ENCODE peak calls at places on chromosomes 11 and 22, in ten cellular contexts. U, C, I, X, M, A, E, G, Q and S are unnamed samples.

GRCh38 chr11:64000026-64000739 is 13.9 kb downstream of the OTUB1 start:
- DNase-seq in M (peak), Q (peak), I (peak), U (peak), C (no peak), E (peak), G (peak), A (peak), X (peak), S (peak)

GRCh38 chr11:81030186-81030585 is 1589.4 kb upstream of the TENM4 start:
- DNase-seq in I (no peak), G (no peak), Q (no peak), C (no peak), U (no peak), X (no peak), M (no peak), A (no peak), E (no peak), S (no peak)

GRCh38 chr11:69385466-69385820 is 91.5 kb downstream of the MYEOV start:
- DNase-seq in C (no peak), X (no peak), I (no peak), M (no peak), Q (no peak), E (no peak), G (no peak), A (no peak), U (no peak), S (no peak)

GRCh38 chr11:2714871-2715270 is 15.1 kb upstream of the KCNQ1OT1 start:
- DNase-seq in C (no peak), M (no peak), Q (no peak), A (no peak), U (no peak), I (no peak), E (no peak), G (no peak), X (no peak), S (no peak)

GRCh38 chr11:110929129-110929528 is 216.9 kb upstream of the ARHGAP20 start:
- DNase-seq in E (no peak), G (no peak), M (no peak), X (no peak), I (no peak), C (no peak), Q (no peak), A (no peak), U (no peak), S (no peak)

GRCh38 chr22:28112548-28113043 is 193.5 kb upstream of the PITPNB start:
- DNase-seq in Q (peak), X (peak), C (no peak), G (peak), U (no peak), I (peak), E (peak), M (no peak), A (no peak), S (peak)

GRCh38 chr11:127037001-127037400 is 36.4 kb upstream of the KIRREL3 start:
- DNase-seq in X (no peak), A (no peak), U (no peak), C (no peak), Q (no peak), E (no peak), G (no peak), I (no peak), M (no peak), S (no peak)

GRCh38 chr11:62487698-62488551 is 58.7 kb downstream of the AHNAK start:
- DNase-seq in U (no peak), I (no peak), C (no peak), Q (no peak), A (no peak), E (no peak), X (no peak), G (no peak), M (no peak), S (no peak)

GRCh38 chr11:28337701-28338100 is 229.5 kb downstream of the METTL15 start:
- DNase-seq in A (no peak), C (no peak), I (no peak), U (no peak), Q (no peak), G (no peak), E (peak), M (no peak), X (no peak), S (no peak)

GRCh38 chr11:77084581-77085191 is 17.9 kb downstream of the CAPN5 start:
- DNase-seq in C (no peak), I (no peak), M (no peak), U (peak), Q (peak), G (no peak), E (no peak), X (no peak), A (no peak), S (no peak)

GRCh38 chr22:40213478-40213877 is 35.8 kb downstream of the TNRC6B start:
- DNase-seq in G (peak), A (no peak), E (no peak), X (peak), C (no peak), I (no peak), Q (no peak), U (no peak), M (no peak), S (no peak)

GRCh38 chr11:13667245-13667644 is 1.2 kb upstream of the FAR1 start:
- DNase-seq in A (no peak), I (peak), X (peak), G (no peak), C (no peak), M (no peak), E (peak), U (no peak), Q (no peak), S (no peak)

GRCh38 chr11:73931039-73931645 is 19.7 kb upstream of the DNAJB13 start:
- DNase-seq in C (peak), M (no peak), G (peak), E (peak), I (peak), Q (peak), X (peak), U (no peak), A (peak), S (peak)

GRCh38 chr11:130313383-130314183 is 1.1 kb downstream of the ZBTB44 start:
- DNase-seq in X (peak), M (no peak), C (peak), A (no peak), E (peak), G (no peak), U (no peak), I (no peak), Q (no peak), S (no peak)

GRCh38 chr22:27952091-27952490 is 33.0 kb upstream of the PITPNB start:
- DNase-seq in M (no peak), X (no peak), G (no peak), U (no peak), E (peak), C (no peak), A (no peak), Q (no peak), I (no peak), S (no peak)

GRCh38 chr11:69398529-69399492 is 82.7 kb upstream of the LINC01488 start:
- DNase-seq in X (no peak), C (no peak), I (peak), E (peak), A (no peak), Q (peak), G (no peak), U (no peak), M (no peak), S (no peak)

GRCh38 chr11:126485021-126485781 is 129.7 kb downstream of the ST3GAL4 start:
- DNase-seq in G (no peak), M (no peak), U (no peak), I (no peak), Q (no peak), A (no peak), C (no peak), X (peak), E (peak), S (no peak)

GRCh38 chr11:43738600-43739409 is 58.3 kb downstream of the HSD17B12 start:
- DNase-seq in A (no peak), G (no peak), Q (peak), X (no peak), M (no peak), I (peak), E (peak), U (no peak), C (peak), S (peak)

GRCh38 chr11:96464695-96465307 is 75.0 kb downstream of the JRKL start:
- DNase-seq in Q (no peak), E (peak), I (peak), A (no peak), X (peak), G (peak), C (peak), M (no peak), U (no peak), S (peak)

GRCh38 chr11:118921929-118922744 is 3.6 kb downstream of the BCL9L start:
- DNase-seq in M (no peak), A (no peak), I (peak), E (peak), Q (peak), C (peak), U (no peak), G (peak), X (no peak), S (no peak)

GRCh38 chr11:129814244-129814992 is 1.2 kb upstream of the TMEM45B start:
- DNase-seq in M (peak), I (peak), C (no peak), G (peak), U (peak), X (peak), E (no peak), Q (no peak), A (no peak), S (no peak)

GRCh38 chr11:103109818-103110388 is 677 bp downstream of the DYNC2H1 start:
- DNase-seq in M (no peak), X (no peak), A (no peak), E (no peak), C (no peak), U (no peak), Q (peak), G (no peak), I (peak), S (no peak)

GRCh38 chr11:40168461-40168860 is 1291.0 kb downstream of the LRRC4C start:
- DNase-seq in C (no peak), I (peak), A (no peak), G (no peak), Q (no peak), E (no peak), U (no peak), X (no peak), M (no peak), S (no peak)

GRCh38 chr11:7347611-7348431 is 96.1 kb downstream of the SYT9 start:
- DNase-seq in Q (no peak), C (no peak), A (no peak), I (no peak), U (no peak), G (no peak), E (no peak), M (no peak), X (no peak), S (no peak)

GRCh38 chr11:6531267-6531752 is 34.2 kb downstream of the DNHD1 start:
- DNase-seq in G (peak), E (peak), M (no peak), Q (no peak), X (peak), U (no peak), A (no peak), I (peak), C (no peak), S (no peak)

GRCh38 chr11:126163074-126163700 is 48.3 kb downstream of the RPUSD4 start:
- DNase-seq in I (peak), G (no peak), X (no peak), C (no peak), Q (no peak), M (no peak), A (no peak), U (no peak), E (peak), S (no peak)

GRCh38 chr11:30774451-30774850 is 188.3 kb upstream of the MPPED2 start:
- DNase-seq in Q (no peak), M (no peak), E (no peak), U (no peak), G (no peak), I (peak), C (no peak), X (no peak), A (no peak), S (no peak)

GRCh38 chr11:57648791-57649735 is 649 bp downstream of the YPEL4 start:
- DNase-seq in A (peak), Q (no peak), X (peak), G (peak), M (no peak), C (no peak), U (no peak), I (peak), E (no peak), S (peak)

GRCh38 chr11:65879622-65880021 is at the start of gene CTSW:
- DNase-seq in A (no peak), U (peak), X (no peak), Q (no peak), C (no peak), I (no peak), E (no peak), M (peak), G (no peak), S (no peak)

GRCh38 chr22:31857247-31857646 is 87.1 kb upstream of the YWHAH start:
- DNase-seq in C (no peak), E (no peak), U (no peak), G (no peak), A (no peak), Q (peak), M (no peak), X (no peak), I (peak), S (no peak)

GRCh38 chr22:23184100-23184763 is 3.9 kb downstream of the BCR start:
- DNase-seq in C (no peak), E (no peak), Q (no peak), X (no peak), A (no peak), U (no peak), M (no peak), I (no peak), G (no peak), S (no peak)
- H3K27ac ChIP-seq in C (no peak), E (no peak), Q (no peak), X (no peak), A (no peak), U (peak), M (peak), I (no peak), G (no peak), S (peak)

DNA sequence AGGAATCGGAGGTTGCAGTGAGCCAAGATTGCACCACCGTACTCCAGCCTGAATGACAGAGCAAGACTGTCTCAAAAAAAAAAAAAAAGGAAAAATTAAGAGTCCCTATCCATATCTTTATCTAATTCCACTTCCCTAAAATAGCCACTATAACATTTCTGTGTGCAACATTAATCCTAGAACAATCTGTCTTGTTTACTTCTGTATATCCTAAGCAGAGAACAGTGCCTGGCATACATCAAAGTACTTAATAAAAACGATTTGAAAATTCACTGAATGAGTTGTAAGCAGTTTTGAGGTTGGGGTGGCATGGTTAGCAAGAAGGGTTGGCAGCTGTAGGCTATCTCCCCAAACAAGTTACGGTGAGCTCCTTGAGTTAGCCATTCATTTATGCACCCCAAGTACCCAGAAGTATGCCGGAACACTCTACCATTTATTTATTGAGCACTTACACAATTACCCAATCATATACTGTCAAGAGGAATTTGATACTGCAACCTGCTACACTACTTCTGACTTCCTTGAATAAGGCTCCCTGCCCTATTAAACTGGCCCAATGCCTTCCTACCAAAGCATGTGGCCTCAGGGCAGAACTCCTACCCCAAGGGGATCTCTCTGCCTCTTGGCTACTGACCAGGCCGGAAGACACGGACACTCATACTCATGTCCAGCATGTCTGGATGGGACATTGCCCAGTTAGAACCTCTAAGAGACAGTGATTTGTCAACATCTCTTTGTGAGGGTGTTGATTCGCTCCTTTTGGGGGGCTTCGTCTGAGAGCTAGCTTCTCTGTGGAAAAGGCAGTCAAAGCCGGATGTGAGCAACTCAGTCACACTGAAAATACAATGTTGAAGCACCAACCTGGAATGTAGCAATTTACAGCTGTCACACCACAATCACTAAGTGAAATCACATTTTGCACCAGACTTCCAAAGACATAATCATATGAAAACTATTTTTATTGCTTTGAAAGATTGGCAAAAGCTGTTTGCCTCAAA is 16.3 kb upstream of the TMEM41B start:
- DNase-seq in I (no peak), X (no peak), A (no peak), U (no peak), G (no peak), C (peak), Q (no peak), E (peak), M (no peak), S (no peak)
- H3K27ac ChIP-seq in I (no peak), X (no peak), A (no peak), U (no peak), G (peak), C (peak), Q (no peak), E (no peak), M (no peak), S (no peak)

GRCh38 chr22:25598609-25599008 is 34.1 kb downstream of the GRK3 start:
- DNase-seq in M (no peak), E (no peak), U (no peak), I (no peak), G (no peak), Q (no peak), C (no peak), X (no peak), A (no peak), S (no peak)
- H3K27ac ChIP-seq in M (no peak), E (no peak), U (no peak), I (no peak), G (no peak), Q (no peak), C (no peak), X (no peak), A (no peak), S (no peak)

DNA sequence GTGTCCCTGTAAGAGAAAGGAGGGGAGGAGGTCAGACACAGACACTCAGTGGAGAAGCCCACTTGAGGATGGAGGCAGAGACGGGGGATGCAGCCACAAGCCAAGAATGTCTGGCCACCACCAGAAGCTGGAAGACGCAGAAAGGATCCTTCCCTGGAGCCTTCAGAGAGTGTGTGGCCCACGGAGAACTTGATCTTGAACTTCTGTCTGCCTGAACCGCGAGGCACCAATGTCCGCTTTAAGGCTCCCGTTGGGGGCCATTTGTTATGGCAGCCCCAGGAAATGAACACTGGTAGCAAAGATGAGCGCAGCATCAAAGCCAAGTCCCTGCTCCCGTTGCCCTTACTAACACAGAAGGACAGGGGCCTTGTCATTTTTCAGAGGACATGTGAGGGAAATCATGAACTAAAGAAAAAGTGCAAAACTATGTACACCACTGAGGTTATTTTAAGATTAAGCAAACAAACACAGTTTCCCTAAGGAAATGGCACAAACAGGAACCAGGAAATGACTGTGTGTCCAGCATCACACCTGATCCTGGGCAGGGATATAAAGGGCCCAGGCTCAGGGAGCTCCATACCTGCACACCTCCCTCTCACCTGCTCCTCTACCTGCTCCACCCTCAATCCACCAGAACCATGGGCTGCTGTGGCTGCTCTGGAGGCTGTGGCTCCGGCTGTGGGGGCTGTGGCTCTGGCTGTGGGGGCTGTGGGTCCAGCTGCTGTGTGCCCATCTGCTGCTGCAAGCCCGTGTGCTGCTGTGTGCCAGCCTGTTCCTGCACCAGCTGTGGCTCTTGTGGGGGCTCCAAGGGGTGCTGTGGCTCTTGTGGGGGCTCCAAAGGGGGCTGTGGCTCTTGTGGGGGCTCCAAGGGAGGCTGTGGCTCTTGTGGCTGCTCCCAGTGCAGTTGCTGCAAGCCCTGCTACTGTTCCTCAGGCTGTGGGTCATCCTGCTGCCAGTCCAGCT is at the start of gene KRTAP5-6:
- DNase-seq in X (no peak), Q (no peak), M (no peak), C (no peak), A (no peak), E (no peak), U (no peak), G (no peak), I (no peak), S (no peak)
- H3K27ac ChIP-seq in X (no peak), Q (no peak), M (no peak), C (no peak), A (no peak), E (no peak), U (no peak), G (no peak), I (no peak), S (no peak)